ENCODE peak calls at places on chromosomes 13 and 19, in four cellular contexts. T, P, A and N are unnamed samples.

GRCh38 chr13:26697069-26697955 is 63.3 kb downstream of the GPR12 start:
- DNase-seq in A (no peak), P (no peak), T (no peak), N (no peak)

GRCh38 chr13:107866666-107867623 is 348.4 kb downstream of the LIG4 start:
- DNase-seq in A (peak; percentile 55), P (peak; percentile 37), T (no peak), N (peak; percentile 60)

GRCh38 chr19:47757617-47758432 is 12.5 kb downstream of the NOP53 start:
- DNase-seq in P (no peak), T (no peak), A (no peak), N (no peak)

GRCh38 chr19:31770220-31770619 is 421.0 kb upstream of the TSHZ3 start:
- DNase-seq in P (no peak), A (no peak), T (no peak), N (no peak)

GRCh38 chr19:3114018-3114726 is 20.0 kb downstream of the GNA11 start:
- DNase-seq in P (no peak), A (no peak), T (no peak), N (no peak)

GRCh38 chr19:28492201-28492600 is 720.8 kb downstream of the UQCRFS1 start:
- DNase-seq in T (no peak), P (no peak), A (no peak), N (no peak)

GRCh38 chr19:49554701-49555181 is 25.6 kb downstream of the NOSIP start:
- DNase-seq in T (no peak), A (no peak), P (no peak), N (no peak)

GRCh38 chr19:20066861-20067260 is 10.9 kb upstream of the ZNF90 start:
- DNase-seq in P (no peak), A (no peak), T (no peak), N (no peak)

GRCh38 chr19:19627716-19628498 is at the start of gene LPAR2:
- DNase-seq in A (peak; percentile 99), T (no peak), P (no peak), N (peak; percentile 10)

GRCh38 chr13:50282016-50282415 is 266.8 kb downstream of the KCNRG start:
- DNase-seq in T (no peak), P (no peak), A (no peak), N (no peak)